ENCODE peak calls at places on chromosomes 6 and 20, in five cellular contexts. V, M, L, F and P are unnamed samples.

GRCh38 chr6:118586741-118587485 is 38.8 kb downstream of the PLN start:
- DNase-seq in V (no peak), M (no peak), L (no peak), F (no peak), P (no peak)

GRCh38 chr20:59962155-59962554 is 3.9 kb downstream of the CDH26 start:
- DNase-seq in V (no peak), M (no peak), L (no peak), F (no peak), P (no peak)

GRCh38 chr20:19626896-19627295 is 131.2 kb upstream of the RIN2 start:
- DNase-seq in V (no peak), M (no peak), L (no peak), F (no peak), P (no peak)

GRCh38 chr20:62303327-62304226 is 780 bp downstream of the ADRM1 start:
- DNase-seq in V (peak; percentile 50), M (no peak), L (no peak), F (peak; percentile 89), P (no peak)

GRCh38 chr6:80249897-80250296 is 143.4 kb downstream of the BCKDHB start:
- DNase-seq in V (peak; percentile 49), M (no peak), L (no peak), F (no peak), P (no peak)

GRCh38 chr6:116115781-116116180 is 10.2 kb downstream of the COL10A1 start:
- DNase-seq in V (peak; percentile 9), M (no peak), L (no peak), F (no peak), P (no peak)

GRCh38 chr6:169837529-169838250 is 86.3 kb downstream of the ERMARD start:
- DNase-seq in V (no peak), M (no peak), L (no peak), F (no peak), P (no peak)

GRCh38 chr6:32148722-32149576 is 2.8 kb downstream of the PRRT1 start:
- DNase-seq in V (no peak), M (peak; percentile 65), L (no peak), F (no peak), P (peak; percentile 90)

GRCh38 chr20:44532981-44533331 is 11.1 kb upstream of the SERINC3 start:
- DNase-seq in V (no peak), M (no peak), L (no peak), F (peak; percentile 58), P (no peak)

GRCh38 chr20:3889489-3890409 is 562 bp downstream of the PANK2 start:
- DNase-seq in V (peak; percentile 69), M (peak; percentile 81), L (no peak), F (peak; percentile 33), P (peak; percentile 53)

GRCh38 chr20:59014680-59015389 is 4.4 kb upstream of the TUBB1 start:
- DNase-seq in V (peak; percentile 65), M (no peak), L (no peak), F (no peak), P (no peak)

GRCh38 chr6:109672204-109672603 is 18.8 kb downstream of the AK9 start:
- DNase-seq in V (no peak), M (no peak), L (no peak), F (no peak), P (no peak)

GRCh38 chr6:109672827-109673226 is 18.2 kb downstream of the AK9 start:
- DNase-seq in V (no peak), M (no peak), L (no peak), F (no peak), P (no peak)

GRCh38 chr6:109671721-109672120 is 19.3 kb downstream of the AK9 start:
- DNase-seq in V (no peak), M (no peak), L (no peak), F (peak; percentile 10), P (no peak)

GRCh38 chr6:109669811-109670210 is 21.2 kb downstream of the AK9 start:
- DNase-seq in V (no peak), M (no peak), L (no peak), F (no peak), P (no peak)
- TF ChIP-seq POLR2AphosphoS5 in V (no peak), M (no peak), L (no peak), F (no peak), P (no peak)

GRCh38 chr20:9241721-9242427 is 173.0 kb downstream of the PLCB4 start:
- DNase-seq in V (no peak), M (no peak), L (no peak), F (no peak), P (no peak)

GRCh38 chr20:9235518-9235917 is 166.6 kb downstream of the PLCB4 start:
- DNase-seq in V (no peak), M (no peak), L (no peak), F (no peak), P (no peak)

GRCh38 chr20:9241232-9241692 is 172.4 kb downstream of the PLCB4 start:
- DNase-seq in V (no peak), M (no peak), L (no peak), F (no peak), P (no peak)

DNA sequence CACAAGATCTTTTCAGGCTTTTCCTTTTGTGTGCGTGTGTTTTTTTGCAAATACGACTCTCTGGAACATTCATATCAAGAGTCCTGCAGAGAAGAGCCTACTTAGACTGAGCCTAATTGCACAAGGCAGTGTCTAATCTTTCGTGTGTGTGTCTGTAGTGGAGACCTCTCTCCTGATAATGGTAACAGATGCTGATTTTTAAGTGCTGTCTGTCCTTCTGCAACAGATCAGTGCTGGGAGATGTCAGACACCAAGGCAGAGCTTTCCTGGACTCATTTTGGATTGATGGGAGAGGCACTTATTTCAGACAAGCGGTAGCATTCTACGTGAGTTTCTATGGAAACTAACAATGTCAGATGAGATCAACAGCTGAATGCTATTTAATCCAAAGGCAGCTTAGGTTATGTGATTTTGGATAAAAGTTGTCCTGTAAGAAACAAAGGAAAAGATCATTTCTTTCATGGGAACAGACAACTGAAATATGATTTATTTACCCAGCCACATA is 167.6 kb downstream of the PLCB4 start:
- DNase-seq in V (no peak), M (peak; percentile 14), L (no peak), F (no peak), P (no peak)
- TF ChIP-seq SIN3A in V (no peak), M (no peak), L (no peak), F (no peak), P (no peak)

GRCh38 chr20:17059465-17059864 is 167.4 kb upstream of the PCSK2 start:
- DNase-seq in V (no peak), M (no peak), L (no peak), F (no peak), P (no peak)

GRCh38 chr20:17066955-17067354 is 159.9 kb upstream of the PCSK2 start:
- DNase-seq in V (no peak), M (no peak), L (no peak), F (no peak), P (no peak)

GRCh38 chr20:17062712-17063111 is 164.1 kb upstream of the PCSK2 start:
- DNase-seq in V (no peak), M (no peak), L (no peak), F (no peak), P (no peak)

GRCh38 chr20:17061721-17062120 is 165.1 kb upstream of the PCSK2 start:
- DNase-seq in V (no peak), M (no peak), L (no peak), F (no peak), P (no peak)
- TF ChIP-seq GABPA in V (no peak), M (no peak), L (no peak), F (no peak), P (no peak)

GRCh38 chr6:142845624-142846458 is 99.1 kb downstream of the HIVEP2 start:
- DNase-seq in V (peak; percentile 23), M (peak; percentile 70), L (no peak), F (peak; percentile 99), P (no peak)
- TF ChIP-seq POLR2AphosphoS5 in V (no peak), M (no peak), L (peak; percentile 86), F (peak; percentile 70), P (no peak)

GRCh38 chr6:10422282-10423034 is 7.6 kb upstream of the TFAP2A start:
- DNase-seq in V (no peak), M (no peak), L (no peak), F (no peak), P (peak; percentile 48)

GRCh38 chr6:10425177-10425972 is 10.5 kb upstream of the TFAP2A start:
- DNase-seq in V (no peak), M (no peak), L (no peak), F (no peak), P (no peak)

GRCh38 chr6:10425973-10426780 is 11.3 kb upstream of the TFAP2A start:
- DNase-seq in V (no peak), M (peak; percentile 27), L (no peak), F (peak; percentile 29), P (peak; percentile 74)

GRCh38 chr6:10421508-10422281 is 6.8 kb upstream of the TFAP2A start:
- DNase-seq in V (no peak), M (no peak), L (no peak), F (no peak), P (no peak)

GRCh38 chr6:10424005-10424404 is 9.1 kb upstream of the TFAP2A start:
- DNase-seq in V (peak; percentile 50), M (peak; percentile 30), L (no peak), F (no peak), P (peak; percentile 50)
- TF ChIP-seq SIN3A in V (no peak), M (no peak), L (no peak), F (no peak), P (no peak)

GRCh38 chr20:63331741-63332400 is 29.3 kb downstream of the CHRNA4 start:
- DNase-seq in V (no peak), M (no peak), L (no peak), F (no peak), P (no peak)

GRCh38 chr20:63332488-63333240 is 28.5 kb downstream of the CHRNA4 start:
- DNase-seq in V (no peak), M (no peak), L (no peak), F (no peak), P (no peak)

GRCh38 chr20:63335711-63336110 is 25.4 kb downstream of the CHRNA4 start:
- DNase-seq in V (no peak), M (no peak), L (no peak), F (no peak), P (no peak)

GRCh38 chr20:63334356-63334755 is 26.8 kb downstream of the CHRNA4 start:
- DNase-seq in V (no peak), M (no peak), L (no peak), F (no peak), P (no peak)

GRCh38 chr20:63333241-63333836 is 27.8 kb downstream of the CHRNA4 start:
- DNase-seq in V (no peak), M (no peak), L (no peak), F (no peak), P (no peak)
- TF ChIP-seq GABPA in V (no peak), M (no peak), L (no peak), F (no peak), P (no peak)

DNA sequence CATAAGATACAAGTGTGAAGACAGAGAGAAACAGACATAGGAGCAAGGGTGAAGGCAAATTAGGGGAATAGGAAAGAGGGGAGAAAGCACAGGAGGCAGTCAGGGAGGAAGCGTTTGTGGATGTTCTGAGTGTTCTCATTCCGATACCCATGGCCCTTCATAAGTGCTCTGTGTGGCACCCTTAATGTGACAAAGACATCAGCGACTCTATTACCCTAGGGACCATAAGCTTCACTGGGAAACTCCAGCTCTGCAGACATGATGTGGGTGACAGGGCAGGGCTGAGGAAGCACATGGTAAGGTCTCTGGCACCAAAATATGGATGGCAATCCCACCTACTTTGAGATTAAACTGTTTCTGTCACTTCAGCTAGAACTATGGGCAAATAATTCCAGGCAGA is 33.0 kb downstream of the F13A1 start:
- DNase-seq in V (no peak), M (no peak), L (peak; percentile 42), F (no peak), P (no peak)
- TF ChIP-seq POLR2AphosphoS5 in V (no peak), M (no peak), L (no peak), F (no peak), P (no peak)